ENCODE peak calls at places on chromosomes 5 and 9, in nine cellular contexts. One of them, this sample, is unnamed.

GRCh38 chr9:133073264-133074000 is 11.7 kb downstream of the CEL start:
- DNase-seq in nephron progenitor cell: no peak
- DNase-seq in mucosa of descending colon: no peak
- DNase-seq in left ventricle myocardium inferior: no peak
- DNase-seq in uterus: no peak
- DNase-seq in mesothelial cell of epicardium: no peak
- DNase-seq in lower lobe of right lung: no peak
- DNase-seq in endothelial cell: no peak
- DNase-seq in body of pancreas: peak
- DNase-seq in this sample: no peak

GRCh38 chr5:97764700-97765099 is 581.7 kb upstream of the RIOK2 start:
- DNase-seq in nephron progenitor cell: no peak
- DNase-seq in mucosa of descending colon: no peak
- DNase-seq in left ventricle myocardium inferior: no peak
- DNase-seq in uterus: no peak
- DNase-seq in mesothelial cell of epicardium: no peak
- DNase-seq in lower lobe of right lung: no peak
- DNase-seq in endothelial cell: no peak
- DNase-seq in body of pancreas: no peak
- DNase-seq in this sample: no peak

GRCh38 chr9:98502311-98502975 is 206.3 kb downstream of the GABBR2 start:
- DNase-seq in nephron progenitor cell: no peak
- DNase-seq in mucosa of descending colon: no peak
- DNase-seq in left ventricle myocardium inferior: no peak
- DNase-seq in uterus: no peak
- DNase-seq in mesothelial cell of epicardium: no peak
- DNase-seq in lower lobe of right lung: no peak
- DNase-seq in endothelial cell: no peak
- DNase-seq in body of pancreas: no peak
- DNase-seq in this sample: peak

GRCh38 chr9:81826541-81826906 is 101.7 kb upstream of the SPATA31D4 start:
- DNase-seq in nephron progenitor cell: no peak
- DNase-seq in mucosa of descending colon: no peak
- DNase-seq in left ventricle myocardium inferior: peak
- DNase-seq in uterus: no peak
- DNase-seq in mesothelial cell of epicardium: no peak
- DNase-seq in lower lobe of right lung: peak
- DNase-seq in endothelial cell: no peak
- DNase-seq in body of pancreas: peak
- DNase-seq in this sample: no peak

GRCh38 chr5:88659529-88660325 is 223.3 kb downstream of the MEF2C start:
- DNase-seq in nephron progenitor cell: no peak
- DNase-seq in mucosa of descending colon: no peak
- DNase-seq in left ventricle myocardium inferior: no peak
- DNase-seq in uterus: no peak
- DNase-seq in mesothelial cell of epicardium: no peak
- DNase-seq in lower lobe of right lung: no peak
- DNase-seq in endothelial cell: peak
- DNase-seq in body of pancreas: no peak
- DNase-seq in this sample: no peak

GRCh38 chr5:178249191-178249989 is 16.8 kb upstream of the PHYKPL start:
- DNase-seq in nephron progenitor cell: no peak
- DNase-seq in mucosa of descending colon: no peak
- DNase-seq in left ventricle myocardium inferior: peak
- DNase-seq in uterus: no peak
- DNase-seq in mesothelial cell of epicardium: no peak
- DNase-seq in lower lobe of right lung: no peak
- DNase-seq in endothelial cell: no peak
- DNase-seq in body of pancreas: no peak
- DNase-seq in this sample: no peak

GRCh38 chr5:150257424-150257823 is 32.1 kb downstream of the CAMK2A start:
- DNase-seq in nephron progenitor cell: no peak
- DNase-seq in mucosa of descending colon: no peak
- DNase-seq in left ventricle myocardium inferior: no peak
- DNase-seq in uterus: no peak
- DNase-seq in mesothelial cell of epicardium: no peak
- DNase-seq in lower lobe of right lung: no peak
- DNase-seq in endothelial cell: no peak
- DNase-seq in body of pancreas: no peak
- DNase-seq in this sample: no peak

GRCh38 chr9:109520475-109521132 is 22.5 kb upstream of the PTPN3 start:
- DNase-seq in nephron progenitor cell: peak
- DNase-seq in mucosa of descending colon: peak
- DNase-seq in left ventricle myocardium inferior: peak
- DNase-seq in uterus: peak
- DNase-seq in mesothelial cell of epicardium: no peak
- DNase-seq in lower lobe of right lung: no peak
- DNase-seq in endothelial cell: peak
- DNase-seq in body of pancreas: peak
- DNase-seq in this sample: peak

GRCh38 chr5:139138790-139139189 is 59.4 kb downstream of the SIL1 start:
- DNase-seq in nephron progenitor cell: no peak
- DNase-seq in mucosa of descending colon: no peak
- DNase-seq in left ventricle myocardium inferior: peak
- DNase-seq in uterus: no peak
- DNase-seq in mesothelial cell of epicardium: no peak
- DNase-seq in lower lobe of right lung: peak
- DNase-seq in endothelial cell: peak
- DNase-seq in body of pancreas: peak
- DNase-seq in this sample: no peak

GRCh38 chr9:114275246-114275994 is 47.5 kb upstream of the ORM1 start:
- DNase-seq in nephron progenitor cell: no peak
- DNase-seq in mucosa of descending colon: no peak
- DNase-seq in left ventricle myocardium inferior: peak
- DNase-seq in uterus: peak
- DNase-seq in mesothelial cell of epicardium: peak
- DNase-seq in lower lobe of right lung: peak
- DNase-seq in endothelial cell: no peak
- DNase-seq in body of pancreas: peak
- DNase-seq in this sample: peak

GRCh38 chr5:155260798-155261197 is 247.2 kb downstream of the KIF4B start:
- DNase-seq in nephron progenitor cell: no peak
- DNase-seq in mucosa of descending colon: no peak
- DNase-seq in left ventricle myocardium inferior: no peak
- DNase-seq in uterus: no peak
- DNase-seq in mesothelial cell of epicardium: no peak
- DNase-seq in lower lobe of right lung: no peak
- DNase-seq in endothelial cell: peak
- DNase-seq in body of pancreas: no peak
- DNase-seq in this sample: no peak

GRCh38 chr9:25964239-25964638 is 286.0 kb upstream of the TUSC1 start:
- DNase-seq in nephron progenitor cell: peak
- DNase-seq in mucosa of descending colon: no peak
- DNase-seq in left ventricle myocardium inferior: no peak
- DNase-seq in uterus: no peak
- DNase-seq in mesothelial cell of epicardium: no peak
- DNase-seq in lower lobe of right lung: no peak
- DNase-seq in endothelial cell: peak
- DNase-seq in body of pancreas: peak
- DNase-seq in this sample: no peak

GRCh38 chr9:91421022-91421765 is 2.4 kb downstream of the NFIL3 start:
- DNase-seq in nephron progenitor cell: peak
- DNase-seq in mucosa of descending colon: peak
- DNase-seq in left ventricle myocardium inferior: peak
- DNase-seq in uterus: peak
- DNase-seq in mesothelial cell of epicardium: peak
- DNase-seq in lower lobe of right lung: peak
- DNase-seq in endothelial cell: peak
- DNase-seq in body of pancreas: peak
- DNase-seq in this sample: peak

GRCh38 chr5:176823076-176823481 is 12.7 kb downstream of the UNC5A start:
- DNase-seq in nephron progenitor cell: no peak
- DNase-seq in mucosa of descending colon: no peak
- DNase-seq in left ventricle myocardium inferior: no peak
- DNase-seq in uterus: no peak
- DNase-seq in mesothelial cell of epicardium: no peak
- DNase-seq in lower lobe of right lung: no peak
- DNase-seq in endothelial cell: no peak
- DNase-seq in body of pancreas: no peak
- DNase-seq in this sample: no peak

GRCh38 chr5:72611111-72611724 is 104.0 kb upstream of the ZNF366 start:
- DNase-seq in nephron progenitor cell: peak
- DNase-seq in mucosa of descending colon: peak
- DNase-seq in left ventricle myocardium inferior: peak
- DNase-seq in uterus: peak
- DNase-seq in mesothelial cell of epicardium: peak
- DNase-seq in lower lobe of right lung: peak
- DNase-seq in endothelial cell: peak
- DNase-seq in body of pancreas: peak
- DNase-seq in this sample: peak

GRCh38 chr5:164277720-164278119 is 772.3 kb downstream of the MAT2B start:
- DNase-seq in nephron progenitor cell: no peak
- DNase-seq in mucosa of descending colon: no peak
- DNase-seq in left ventricle myocardium inferior: no peak
- DNase-seq in uterus: no peak
- DNase-seq in mesothelial cell of epicardium: no peak
- DNase-seq in lower lobe of right lung: no peak
- DNase-seq in endothelial cell: no peak
- DNase-seq in body of pancreas: no peak
- DNase-seq in this sample: no peak

GRCh38 chr5:43193952-43194321 is 1.9 kb downstream of the NIM1K start:
- DNase-seq in nephron progenitor cell: no peak
- DNase-seq in mucosa of descending colon: no peak
- DNase-seq in left ventricle myocardium inferior: no peak
- DNase-seq in uterus: no peak
- DNase-seq in mesothelial cell of epicardium: no peak
- DNase-seq in lower lobe of right lung: no peak
- DNase-seq in endothelial cell: no peak
- DNase-seq in body of pancreas: no peak
- DNase-seq in this sample: no peak

GRCh38 chr9:22098636-22099332 is 89.7 kb upstream of the CDKN2B start:
- DNase-seq in nephron progenitor cell: no peak
- DNase-seq in mucosa of descending colon: no peak
- DNase-seq in left ventricle myocardium inferior: no peak
- DNase-seq in uterus: no peak
- DNase-seq in mesothelial cell of epicardium: no peak
- DNase-seq in lower lobe of right lung: no peak
- DNase-seq in endothelial cell: no peak
- DNase-seq in body of pancreas: no peak
- DNase-seq in this sample: no peak

GRCh38 chr5:155954739-155955445 is 372.1 kb upstream of the SGCD start:
- DNase-seq in nephron progenitor cell: no peak
- DNase-seq in mucosa of descending colon: no peak
- DNase-seq in left ventricle myocardium inferior: no peak
- DNase-seq in uterus: no peak
- DNase-seq in mesothelial cell of epicardium: no peak
- DNase-seq in lower lobe of right lung: no peak
- DNase-seq in endothelial cell: no peak
- DNase-seq in body of pancreas: no peak
- DNase-seq in this sample: no peak

GRCh38 chr9:133055788-133056420 is 5.9 kb upstream of the CEL start:
- DNase-seq in nephron progenitor cell: no peak
- DNase-seq in mucosa of descending colon: no peak
- DNase-seq in left ventricle myocardium inferior: no peak
- DNase-seq in uterus: no peak
- DNase-seq in mesothelial cell of epicardium: no peak
- DNase-seq in lower lobe of right lung: no peak
- DNase-seq in endothelial cell: no peak
- DNase-seq in body of pancreas: no peak
- DNase-seq in this sample: no peak

GRCh38 chr5:110727025-110727314 is 499 bp upstream of the TMEM232 start:
- DNase-seq in nephron progenitor cell: no peak
- DNase-seq in mucosa of descending colon: no peak
- DNase-seq in left ventricle myocardium inferior: no peak
- DNase-seq in uterus: no peak
- DNase-seq in mesothelial cell of epicardium: no peak
- DNase-seq in lower lobe of right lung: no peak
- DNase-seq in endothelial cell: no peak
- DNase-seq in body of pancreas: no peak
- DNase-seq in this sample: no peak

GRCh38 chr9:136901516-136902258 is 15.4 kb downstream of the TRAF2 start:
- DNase-seq in nephron progenitor cell: no peak
- DNase-seq in mucosa of descending colon: peak
- DNase-seq in left ventricle myocardium inferior: no peak
- DNase-seq in uterus: peak
- DNase-seq in mesothelial cell of epicardium: no peak
- DNase-seq in lower lobe of right lung: no peak
- DNase-seq in endothelial cell: no peak
- DNase-seq in body of pancreas: peak
- DNase-seq in this sample: no peak

GRCh38 chr9:131732636-131733340 is 7.1 kb downstream of the RAPGEF1 start:
- DNase-seq in nephron progenitor cell: no peak
- DNase-seq in mucosa of descending colon: no peak
- DNase-seq in left ventricle myocardium inferior: no peak
- DNase-seq in uterus: no peak
- DNase-seq in mesothelial cell of epicardium: no peak
- DNase-seq in lower lobe of right lung: peak
- DNase-seq in endothelial cell: no peak
- DNase-seq in body of pancreas: no peak
- DNase-seq in this sample: no peak

GRCh38 chr5:113123563-113123962 is 147.0 kb downstream of the DCP2 start:
- DNase-seq in nephron progenitor cell: no peak
- DNase-seq in mucosa of descending colon: no peak
- DNase-seq in left ventricle myocardium inferior: no peak
- DNase-seq in uterus: no peak
- DNase-seq in mesothelial cell of epicardium: no peak
- DNase-seq in lower lobe of right lung: no peak
- DNase-seq in endothelial cell: peak
- DNase-seq in body of pancreas: no peak
- DNase-seq in this sample: no peak
- TF ChIP-seq CTCF in nephron progenitor cell: peak
- TF ChIP-seq CTCF in mucosa of descending colon: no peak
- TF ChIP-seq CTCF in left ventricle myocardium inferior: peak
- TF ChIP-seq CTCF in uterus: no peak
- TF ChIP-seq CTCF in mesothelial cell of epicardium: no peak
- TF ChIP-seq CTCF in lower lobe of right lung: no peak
- TF ChIP-seq CTCF in endothelial cell: peak
- TF ChIP-seq CTCF in body of pancreas: peak
- TF ChIP-seq CTCF in this sample: no peak

GRCh38 chr9:100602302-100602930 is 24.5 kb downstream of the CAVIN4 start:
- DNase-seq in nephron progenitor cell: peak
- DNase-seq in mucosa of descending colon: no peak
- DNase-seq in left ventricle myocardium inferior: no peak
- DNase-seq in uterus: no peak
- DNase-seq in mesothelial cell of epicardium: no peak
- DNase-seq in lower lobe of right lung: no peak
- DNase-seq in endothelial cell: peak
- DNase-seq in body of pancreas: peak
- DNase-seq in this sample: no peak
- TF ChIP-seq CTCF in nephron progenitor cell: peak
- TF ChIP-seq CTCF in mucosa of descending colon: no peak
- TF ChIP-seq CTCF in left ventricle myocardium inferior: peak
- TF ChIP-seq CTCF in uterus: peak
- TF ChIP-seq CTCF in mesothelial cell of epicardium: peak
- TF ChIP-seq CTCF in lower lobe of right lung: peak
- TF ChIP-seq CTCF in endothelial cell: peak
- TF ChIP-seq CTCF in body of pancreas: peak
- TF ChIP-seq CTCF in this sample: peak

GRCh38 chr5:28779161-28779754 is 1740.9 kb upstream of the CDH9 start:
- DNase-seq in nephron progenitor cell: no peak
- DNase-seq in mucosa of descending colon: no peak
- DNase-seq in left ventricle myocardium inferior: no peak
- DNase-seq in uterus: no peak
- DNase-seq in mesothelial cell of epicardium: no peak
- DNase-seq in lower lobe of right lung: no peak
- DNase-seq in endothelial cell: peak
- DNase-seq in body of pancreas: no peak
- DNase-seq in this sample: no peak
- TF ChIP-seq CTCF in nephron progenitor cell: peak
- TF ChIP-seq CTCF in mucosa of descending colon: no peak
- TF ChIP-seq CTCF in left ventricle myocardium inferior: no peak
- TF ChIP-seq CTCF in uterus: no peak
- TF ChIP-seq CTCF in mesothelial cell of epicardium: no peak
- TF ChIP-seq CTCF in lower lobe of right lung: no peak
- TF ChIP-seq CTCF in endothelial cell: no peak
- TF ChIP-seq CTCF in body of pancreas: no peak
- TF ChIP-seq CTCF in this sample: peak

GRCh38 chr9:130470269-130470668 is 25.5 kb downstream of the ASS1 start:
- DNase-seq in nephron progenitor cell: no peak
- DNase-seq in mucosa of descending colon: no peak
- DNase-seq in left ventricle myocardium inferior: no peak
- DNase-seq in uterus: no peak
- DNase-seq in mesothelial cell of epicardium: no peak
- DNase-seq in lower lobe of right lung: no peak
- DNase-seq in endothelial cell: no peak
- DNase-seq in body of pancreas: no peak
- DNase-seq in this sample: no peak
- TF ChIP-seq CTCF in nephron progenitor cell: no peak
- TF ChIP-seq CTCF in mucosa of descending colon: no peak
- TF ChIP-seq CTCF in left ventricle myocardium inferior: no peak
- TF ChIP-seq CTCF in uterus: no peak
- TF ChIP-seq CTCF in mesothelial cell of epicardium: no peak
- TF ChIP-seq CTCF in lower lobe of right lung: no peak
- TF ChIP-seq CTCF in endothelial cell: no peak
- TF ChIP-seq CTCF in body of pancreas: no peak
- TF ChIP-seq CTCF in this sample: no peak

This sample was measured in osteocyte.